ENCODE peak calls at places on chromosomes 3 and 15, in eight cellular contexts. Z is CD4-positive, CD25-positive, alpha-beta regulatory T cell; R is aorta; N is psoas muscle; H is thoracic aorta; P is Peyer's patch; Q is kidney; U is transverse colon. Y is an unnamed sample. For H3K9me3, the result is how much of the 10 kb centered on the place peaks cover.

GRCh38 chr3:61158676-61159075 is 92.6 kb downstream of the FHIT start:
- DNase-seq in Z (no peak), R (no peak), N (no peak), H (no peak), P (no peak), Q (no peak), U (no peak), Y (no peak)

GRCh38 chr15:39135989-39136388 is 444.9 kb upstream of the THBS1 start:
- DNase-seq in Z (no peak), R (no peak), N (no peak), H (no peak), P (no peak), Q (no peak), U (no peak), Y (no peak)

GRCh38 chr3:146142757-146143156 is 18.2 kb downstream of the PLOD2 start:
- DNase-seq in Z (no peak), R (no peak), N (no peak), H (no peak), P (no peak), Q (no peak), U (no peak), Y (no peak)

GRCh38 chr3:138365253-138365555 is 16.8 kb downstream of the MRAS start:
- DNase-seq in Z (no peak), R (no peak), N (no peak), H (no peak), P (no peak), Q (no peak), U (no peak), Y (no peak)

GRCh38 chr3:95319921-95320494 is 1257.1 kb downstream of the NSUN3 start:
- DNase-seq in Z (no peak), R (no peak), N (no peak), H (no peak), P (no peak), Q (no peak), U (no peak), Y (no peak)

GRCh38 chr3:77084511-77084910 is 44.6 kb downstream of the ROBO2 start:
- DNase-seq in Z (no peak), R (no peak), N (no peak), H (no peak), P (no peak), Q (no peak), U (no peak), Y (no peak)

GRCh38 chr3:170813261-170813660 is 56.7 kb downstream of the RPL22L1 start:
- DNase-seq in Z (no peak), R (no peak), N (no peak), H (no peak), P (no peak), Q (no peak), U (no peak), Y (no peak)

GRCh38 chr3:16940769-16941683 is 56.3 kb downstream of the PLCL2 start:
- DNase-seq in Z (no peak), R (no peak), N (no peak), H (no peak), P (no peak), Q (no peak), U (no peak), Y (no peak)

GRCh38 chr15:90529369-90530249 is at the start of gene CRTC3:
- DNase-seq in Z (peak), R (peak), N (peak), H (no peak), P (peak), Q (peak), U (peak), Y (peak)

GRCh38 chr3:101725192-101725889 is 927 bp downstream of the CEP97 start:
- DNase-seq in Z (peak), R (peak), N (peak), H (no peak), P (peak), Q (peak), U (peak), Y (peak)

GRCh38 chr15:80709542-80709941 is 14.4 kb downstream of the ABHD17C start:
- DNase-seq in Z (no peak), R (no peak), N (no peak), H (no peak), P (no peak), Q (peak), U (peak), Y (no peak)

GRCh38 chr3:176513604-176514003 is 683.7 kb downstream of the TBL1XR1 start:
- DNase-seq in Z (no peak), R (no peak), N (no peak), H (no peak), P (no peak), Q (no peak), U (no peak), Y (peak)

GRCh38 chr15:39692464-39693327 is 89.9 kb downstream of the FSIP1 start:
- DNase-seq in Z (no peak), R (no peak), N (no peak), H (no peak), P (no peak), Q (no peak), U (no peak), Y (peak)

GRCh38 chr3:107271787-107272387 is 105.4 kb upstream of the CCDC54 start:
- DNase-seq in Z (no peak), R (no peak), N (no peak), H (no peak), P (no peak), Q (no peak), U (no peak), Y (no peak)

GRCh38 chr3:132756108-132756650 is 34.0 kb upstream of the NPHP3 start:
- DNase-seq in Z (no peak), R (no peak), N (no peak), H (no peak), P (no peak), Q (no peak), U (no peak), Y (no peak)

DNA sequence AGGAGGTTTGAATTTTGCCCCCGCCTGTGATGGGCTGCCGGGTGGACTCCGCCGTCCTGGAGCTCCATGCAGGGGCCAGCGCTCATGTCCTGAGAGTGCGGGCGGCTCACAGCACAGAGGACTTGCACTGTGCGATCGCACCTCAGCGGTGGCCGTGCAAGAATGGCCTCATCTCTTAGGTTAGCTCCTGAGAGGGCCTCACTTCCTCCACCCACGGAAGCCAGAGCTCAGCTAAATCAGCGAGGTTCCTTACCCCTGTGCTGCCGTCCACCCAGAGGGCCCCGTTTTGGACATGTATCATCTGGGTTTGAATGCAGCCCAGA is 72.0 kb upstream of the PCSK6 start:
- DNase-seq in Z (no peak), R (no peak), N (no peak), H (no peak), P (no peak), Q (no peak), U (no peak), Y (peak)
- H3K27ac ChIP-seq in Z (no peak), R (no peak), N (no peak), H (no peak), P (no peak), Q (no peak), U (no peak), Y (no peak)

GRCh38 chr3:58686847-58687246 is 20.3 kb upstream of the FAM3D start:
- DNase-seq in Z (no peak), R (no peak), N (no peak), H (no peak), P (no peak), Q (no peak), U (no peak), Y (no peak)
- H3K9me3 ChIP-seq in Z (under half), R (under half), N (under half), H (under half), P (under half), Q (under half), U (under half), Y (under half)

GRCh38 chr3:112811917-112812660 is 34.6 kb downstream of the CD200R1L start:
- DNase-seq in Z (no peak), R (no peak), N (no peak), H (no peak), P (no peak), Q (no peak), U (no peak), Y (no peak)

GRCh38 chr3:112813016-112813415 is 33.6 kb downstream of the CD200R1L start:
- DNase-seq in Z (no peak), R (no peak), N (no peak), H (no peak), P (no peak), Q (no peak), U (no peak), Y (no peak)

GRCh38 chr3:112815981-112816380 is 30.7 kb downstream of the CD200R1L start:
- DNase-seq in Z (no peak), R (no peak), N (no peak), H (no peak), P (no peak), Q (no peak), U (no peak), Y (no peak)

GRCh38 chr3:112813723-112814171 is 32.9 kb downstream of the CD200R1L start:
- DNase-seq in Z (no peak), R (no peak), N (no peak), H (no peak), P (peak), Q (no peak), U (no peak), Y (no peak)

DNA sequence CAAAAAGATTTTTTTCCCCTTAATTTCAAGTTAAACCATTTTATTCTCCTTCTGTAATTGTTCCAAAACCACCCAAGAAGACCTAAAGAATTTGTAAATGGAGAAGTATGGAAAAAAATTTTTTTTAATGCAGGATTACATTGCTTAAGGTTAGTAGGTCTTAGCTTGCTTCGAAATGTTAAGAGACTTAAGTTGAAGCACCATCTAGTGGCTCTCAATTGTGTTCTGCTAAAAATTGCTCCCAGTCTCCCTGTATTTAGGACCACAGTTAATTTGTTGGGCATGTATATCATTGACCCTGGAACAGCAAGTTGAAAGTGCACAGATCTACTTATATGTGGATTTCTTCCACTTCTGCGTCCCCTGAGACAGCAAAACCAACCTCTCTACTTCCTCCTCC is 32.4 kb downstream of the CD200R1L start:
- DNase-seq in Z (no peak), R (no peak), N (no peak), H (no peak), P (no peak), Q (no peak), U (no peak), Y (no peak)
- H3K27ac ChIP-seq in Z (no peak), R (no peak), N (no peak), H (no peak), P (no peak), Q (no peak), U (peak), Y (no peak)

GRCh38 chr15:19987389-19988048 is 554.1 kb downstream of the GOLGA6L6 start:
- DNase-seq in Z (no peak), R (no peak), N (no peak), H (no peak), P (no peak), Q (no peak), U (no peak), Y (peak)

GRCh38 chr15:19984101-19984500 is 557.5 kb downstream of the GOLGA6L6 start:
- DNase-seq in Z (no peak), R (no peak), N (no peak), H (no peak), P (no peak), Q (no peak), U (no peak), Y (no peak)
- H3K9me3 ChIP-seq in Z (under half), R (under half), N (under half), H (under half), P (under half), Q (under half), U (under half), Y (half or more)

DNA sequence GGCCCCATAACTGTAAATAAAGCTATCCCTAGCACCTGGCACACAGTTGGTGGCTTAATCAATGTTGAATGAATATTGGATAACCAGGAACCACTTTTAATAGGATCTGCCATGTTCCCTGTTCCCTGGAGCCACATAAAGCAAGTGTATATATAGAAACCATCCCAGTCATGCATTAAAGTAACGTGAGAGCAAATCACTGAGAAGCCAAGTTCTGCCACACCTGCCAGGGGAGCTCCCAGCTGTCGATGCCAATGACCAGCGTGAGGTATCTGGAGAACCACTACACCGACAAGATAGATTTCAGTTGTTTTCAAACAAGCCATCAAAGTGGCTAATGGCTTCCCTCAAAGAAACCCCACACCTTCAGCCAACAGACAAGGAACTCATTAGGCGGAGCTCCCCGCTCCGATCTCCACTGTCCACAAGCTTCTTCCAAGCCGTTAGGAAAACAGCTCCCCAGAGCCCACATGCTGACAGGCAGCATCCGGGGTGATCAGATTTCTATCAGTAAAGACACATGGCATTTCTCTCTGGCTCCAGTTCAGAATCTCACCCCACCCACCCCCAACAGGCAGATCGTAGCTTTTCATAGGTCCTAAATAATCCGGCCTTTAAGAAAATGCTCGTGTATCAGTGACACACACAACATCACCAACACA is 54.3 kb upstream of the SPATA12 start:
- DNase-seq in Z (no peak), R (no peak), N (no peak), H (no peak), P (no peak), Q (no peak), U (no peak), Y (no peak)
- H3K27ac ChIP-seq in Z (no peak), R (peak), N (peak), H (peak), P (no peak), Q (peak), U (peak), Y (no peak)

DNA sequence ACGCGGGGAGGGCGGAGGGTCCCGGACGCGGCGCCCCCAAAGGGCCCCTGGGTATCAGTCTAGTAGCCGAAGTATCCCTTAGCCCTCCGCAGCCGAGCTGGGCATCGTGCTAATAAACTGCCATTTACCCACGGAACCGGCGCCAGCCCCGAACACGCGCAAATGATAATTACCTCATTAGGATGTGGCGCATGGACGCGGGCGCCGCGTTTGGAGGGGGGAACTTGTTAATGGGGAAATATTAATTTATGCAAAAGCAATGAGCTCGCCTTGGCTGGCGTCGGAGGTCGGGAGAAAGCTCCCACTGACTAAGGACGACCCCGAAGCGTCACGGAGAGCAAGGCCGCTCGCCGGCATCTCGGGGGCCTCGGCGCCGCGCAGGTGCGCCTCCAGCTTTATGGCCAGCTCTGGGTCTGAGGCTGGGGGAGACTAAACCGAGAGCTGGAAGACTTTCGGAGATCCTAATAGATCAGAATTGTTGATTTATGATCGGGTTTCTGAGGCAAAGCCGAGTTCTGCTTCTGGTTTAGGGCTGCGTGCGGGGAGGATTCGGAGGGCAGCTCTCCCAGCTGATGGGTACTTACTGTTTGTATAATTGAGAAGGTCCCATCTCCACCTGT is 474 bp upstream of the FEZF2 start:
- DNase-seq in Z (no peak), R (no peak), N (no peak), H (no peak), P (no peak), Q (no peak), U (no peak), Y (peak)
- H3K9me3 ChIP-seq in Z (under half), R (under half), N (under half), H (under half), P (under half), Q (under half), U (under half), Y (under half)

GRCh38 chr3:9914011-9914410 is 2.9 kb upstream of the IL17RC start:
- DNase-seq in Z (no peak), R (peak), N (no peak), H (no peak), P (no peak), Q (no peak), U (no peak), Y (no peak)
- H3K27ac ChIP-seq in Z (no peak), R (no peak), N (no peak), H (no peak), P (no peak), Q (no peak), U (peak), Y (no peak)